ENCODE peak calls at places on chromosomes 7 and 10, in six cellular contexts. D is naive B cell; V is naive thymus-derived CD8-positive, alpha-beta T cell; Y is activated CD8-positive, alpha-beta T cell treated with anti-CD3 and anti-CD28 coated beads, Interleukin-2, amount 10 ng/mL, durations not matched to agents 7 days and 5 days; O is activated T-cell treated with anti-CD3 and anti-CD28 coated beads, Interleukin-2, amount 50 U/mL, for 4 hours; L is central memory CD8-positive, alpha-beta T cell. J is an unnamed sample.

GRCh38 chr10:14302035-14302434 is 28.7 kb downstream of the FRMD4A start:
- ATAC-seq in V (no peak), Y (no peak), D (no peak), O (no peak), L (no peak), J (no peak)

GRCh38 chr7:127780489-127780888 is 128.5 kb downstream of the SND1 start:
- ATAC-seq in L (no peak), D (no peak), V (no peak), O (no peak), Y (no peak), J (no peak)

GRCh38 chr7:80618105-80618504 is 20.3 kb upstream of the CD36 start:
- ATAC-seq in L (no peak), O (no peak), D (no peak), V (no peak), Y (no peak), J (no peak)

GRCh38 chr7:90384433-90384832 is 18.8 kb upstream of the CLDN12 start:
- ATAC-seq in D (no peak), Y (no peak), V (no peak), O (no peak), L (no peak), J (no peak)

GRCh38 chr7:50528266-50529092 is 36.7 kb downstream of the DDC start:
- ATAC-seq in O (no peak), V (no peak), D (no peak), Y (no peak), L (no peak), J (no peak)

GRCh38 chr10:119688033-119688508 is 36.9 kb downstream of the BAG3 start:
- ATAC-seq in V (no peak), O (no peak), D (peak), L (no peak), Y (no peak), J (no peak)

GRCh38 chr7:112019932-112020331 is 186.3 kb downstream of the DOCK4 start:
- ATAC-seq in D (no peak), L (no peak), O (no peak), V (no peak), Y (no peak), J (no peak)

GRCh38 chr10:95697429-95697828 is 3.7 kb upstream of the TCTN3 start:
- ATAC-seq in D (peak), O (no peak), Y (no peak), V (no peak), L (no peak), J (no peak)

GRCh38 chr10:97367126-97367649 is 32.7 kb upstream of the FRAT2 start:
- ATAC-seq in O (no peak), Y (no peak), D (no peak), L (no peak), V (no peak), J (no peak)

GRCh38 chr10:92914478-92915066 is 66.3 kb downstream of the EXOC6 start:
- ATAC-seq in Y (peak), V (peak), L (peak), D (peak), O (peak), J (no peak)

GRCh38 chr10:50635286-50635685 is 11.5 kb upstream of the SGMS1 start:
- ATAC-seq in L (no peak), O (no peak), Y (no peak), V (no peak), D (no peak), J (no peak)